ENCODE peak calls at places on chromosomes 1 and 21, in six cellular contexts. W is GM03348; R is anterior cingulate cortex; G is stimulated activated CD8-positive, alpha-beta memory T cell treated with anti-CD3 and anti-CD28 coated beads, Interleukin-2, amount 100 ng/mL, for 48 hours; U is neural crest cell; T is HS-5. J is an unnamed sample.

GRCh38 chr1:226029093-226029496 is 30.0 kb upstream of the SDE2 start:
- DNase-seq in W (no peak), R (no peak), G (no peak), U (no peak), T (no peak), J (no peak)

GRCh38 chr1:15139654-15140350 is 13.7 kb upstream of the TMEM51 start:
- DNase-seq in W (no peak), R (no peak), G (no peak), U (peak; percentile 6), T (no peak), J (no peak)

GRCh38 chr1:29379438-29380073 is 143.2 kb downstream of the PTPRU start:
- DNase-seq in W (no peak), R (no peak), G (no peak), U (peak; percentile 11), T (no peak), J (no peak)

GRCh38 chr1:59100975-59101374 is 195.9 kb upstream of the FGGY start:
- DNase-seq in W (peak; percentile 51), R (no peak), G (no peak), U (no peak), T (no peak), J (no peak)

GRCh38 chr1:33004628-33005027 is 32.1 kb downstream of the AK2 start:
- DNase-seq in W (no peak), R (no peak), G (no peak), U (no peak), T (no peak), J (no peak)

GRCh38 chr1:36133484-36133883 is 8.5 kb upstream of the COL8A2 start:
- DNase-seq in W (peak; percentile 96), R (no peak), G (no peak), U (no peak), T (peak; percentile 93), J (no peak)

GRCh38 chr1:22252902-22253790 is 110.2 kb upstream of the WNT4 start:
- DNase-seq in W (peak; percentile 67), R (no peak), G (no peak), U (no peak), T (no peak), J (no peak)

GRCh38 chr21:33075128-33075527 is 5.2 kb downstream of the OLIG1 start:
- DNase-seq in W (no peak), R (no peak), G (no peak), U (no peak), T (no peak), J (no peak)

GRCh38 chr1:61182049-61182448 is 99.7 kb downstream of the NFIA start:
- DNase-seq in W (peak; percentile 62), R (no peak), G (no peak), U (no peak), T (no peak), J (no peak)

GRCh38 chr1:151641229-151641628 is 29.4 kb downstream of the SNX27 start:
- DNase-seq in W (no peak), R (no peak), G (no peak), U (no peak), T (no peak), J (no peak)

GRCh38 chr21:35096959-35097358 is 47.9 kb upstream of the RUNX1 start:
- DNase-seq in W (no peak), R (no peak), G (no peak), U (no peak), T (no peak), J (no peak)

GRCh38 chr1:54259546-54259945 is 59.6 kb downstream of the MRPL37 start:
- DNase-seq in W (no peak), R (no peak), G (no peak), U (no peak), T (no peak), J (no peak)

GRCh38 chr1:25802915-25803314 is 2.9 kb downstream of the SELENON start:
- DNase-seq in W (no peak), R (no peak), G (no peak), U (no peak), T (no peak), J (no peak)

GRCh38 chr1:209527993-209528392 is 55.5 kb upstream of the CAMK1G start:
- DNase-seq in W (no peak), R (no peak), G (no peak), U (no peak), T (no peak), J (no peak)

GRCh38 chr1:192739476-192740184 is 69.2 kb upstream of the RGS2 start:
- DNase-seq in W (no peak), R (no peak), G (no peak), U (no peak), T (no peak), J (no peak)

GRCh38 chr1:30310966-30311742 is 412.2 kb downstream of the MATN1 start:
- DNase-seq in W (no peak), R (no peak), G (no peak), U (no peak), T (no peak), J (no peak)

J was measured in NCI-H1417.